ENCODE peak calls at places on chromosomes 5 and 9, in four cellular contexts. One of them, this sample, is unnamed.

GRCh38 chr9:5622019-5622418 is 6.9 kb upstream of the RIC1 start:
- DNase-seq in mammary epithelial cell: peak
- DNase-seq in H7: no peak
- DNase-seq in cardiac muscle cell: peak
- DNase-seq in this sample: no peak

GRCh38 chr5:37533851-37534250 is 154.7 kb downstream of the WDR70 start:
- DNase-seq in mammary epithelial cell: peak
- DNase-seq in H7: no peak
- DNase-seq in cardiac muscle cell: no peak
- DNase-seq in this sample: no peak

GRCh38 chr5:38793099-38793498 is 52.7 kb upstream of the OSMR start:
- DNase-seq in mammary epithelial cell: no peak
- DNase-seq in H7: no peak
- DNase-seq in cardiac muscle cell: no peak
- DNase-seq in this sample: no peak

GRCh38 chr5:140480310-140481014 is 67.0 kb upstream of the EIF4EBP3 start:
- DNase-seq in mammary epithelial cell: no peak
- DNase-seq in H7: no peak
- DNase-seq in cardiac muscle cell: peak
- DNase-seq in this sample: no peak

GRCh38 chr9:75069171-75069570 is 18.8 kb downstream of the NMRK1 start:
- DNase-seq in mammary epithelial cell: no peak
- DNase-seq in H7: no peak
- DNase-seq in cardiac muscle cell: no peak
- DNase-seq in this sample: no peak

GRCh38 chr5:34715711-34716110 is 59.6 kb downstream of the RAI14 start:
- DNase-seq in mammary epithelial cell: no peak
- DNase-seq in H7: no peak
- DNase-seq in cardiac muscle cell: peak
- DNase-seq in this sample: no peak

GRCh38 chr5:33148076-33148501 is 292.7 kb upstream of the TARS1 start:
- DNase-seq in mammary epithelial cell: peak
- DNase-seq in H7: no peak
- DNase-seq in cardiac muscle cell: peak
- DNase-seq in this sample: no peak

GRCh38 chr5:102902647-102903046 is 147.5 kb downstream of the PAM start:
- DNase-seq in mammary epithelial cell: peak
- DNase-seq in H7: no peak
- DNase-seq in cardiac muscle cell: no peak
- DNase-seq in this sample: no peak

GRCh38 chr5:16265141-16265540 is 85.5 kb upstream of the MARCHF11 start:
- DNase-seq in mammary epithelial cell: no peak
- DNase-seq in H7: no peak
- DNase-seq in cardiac muscle cell: no peak
- DNase-seq in this sample: no peak

GRCh38 chr9:115593587-115594091 is 475.7 kb upstream of the TNC start:
- DNase-seq in mammary epithelial cell: peak
- DNase-seq in H7: peak
- DNase-seq in cardiac muscle cell: peak
- DNase-seq in this sample: peak

GRCh38 chr9:22446589-22446949 is at the start of gene DMRTA1:
- DNase-seq in mammary epithelial cell: peak
- DNase-seq in H7: peak
- DNase-seq in cardiac muscle cell: peak
- DNase-seq in this sample: no peak

GRCh38 chr5:141514330-141515111 is 25.6 kb downstream of the PCDHGC5 start:
- DNase-seq in mammary epithelial cell: peak
- DNase-seq in H7: peak
- DNase-seq in cardiac muscle cell: peak
- DNase-seq in this sample: no peak

GRCh38 chr5:167573274-167574127 is 717.9 kb upstream of the WWC1 start:
- DNase-seq in mammary epithelial cell: peak
- DNase-seq in H7: peak
- DNase-seq in cardiac muscle cell: peak
- DNase-seq in this sample: no peak
- H3K4me3 ChIP-seq in mammary epithelial cell: peak
- H3K4me3 ChIP-seq in H7: peak
- H3K4me3 ChIP-seq in cardiac muscle cell: peak
- H3K4me3 ChIP-seq in this sample: no peak

DNA sequence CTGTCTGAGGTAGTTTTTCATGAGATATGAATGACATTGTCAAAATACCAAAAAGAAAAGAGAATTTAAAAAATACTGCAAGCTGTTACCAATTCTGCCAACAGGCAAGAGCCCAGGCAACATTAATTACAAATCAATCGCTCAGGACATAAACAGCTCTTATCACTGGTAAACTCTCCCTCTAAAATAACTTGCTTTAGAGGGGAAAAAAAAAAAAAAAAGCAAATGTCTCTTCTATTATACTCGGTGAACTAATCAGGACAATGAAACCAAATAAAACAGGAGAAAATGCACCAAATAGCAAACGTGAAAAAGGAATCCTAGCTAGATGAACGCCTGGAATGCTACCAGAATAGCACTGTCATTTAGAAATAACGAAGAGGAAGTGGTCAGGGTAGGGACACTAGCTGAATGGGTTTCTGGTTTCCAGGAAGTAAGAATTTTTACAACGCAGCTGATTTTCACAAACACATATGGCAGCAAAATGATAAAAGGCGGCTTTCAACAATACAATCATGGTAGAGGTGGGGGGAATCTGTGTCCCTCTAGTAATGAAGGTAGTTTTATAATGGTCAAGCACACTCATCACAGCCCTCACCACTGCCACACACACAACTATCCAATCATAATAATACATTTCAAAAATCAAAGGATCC is 94.9 kb downstream of the DENND1A start:
- DNase-seq in mammary epithelial cell: no peak
- DNase-seq in H7: no peak
- DNase-seq in cardiac muscle cell: peak
- DNase-seq in this sample: no peak
- H3K4me3 ChIP-seq in mammary epithelial cell: no peak
- H3K4me3 ChIP-seq in H7: no peak
- H3K4me3 ChIP-seq in cardiac muscle cell: no peak
- H3K4me3 ChIP-seq in this sample: no peak

DNA sequence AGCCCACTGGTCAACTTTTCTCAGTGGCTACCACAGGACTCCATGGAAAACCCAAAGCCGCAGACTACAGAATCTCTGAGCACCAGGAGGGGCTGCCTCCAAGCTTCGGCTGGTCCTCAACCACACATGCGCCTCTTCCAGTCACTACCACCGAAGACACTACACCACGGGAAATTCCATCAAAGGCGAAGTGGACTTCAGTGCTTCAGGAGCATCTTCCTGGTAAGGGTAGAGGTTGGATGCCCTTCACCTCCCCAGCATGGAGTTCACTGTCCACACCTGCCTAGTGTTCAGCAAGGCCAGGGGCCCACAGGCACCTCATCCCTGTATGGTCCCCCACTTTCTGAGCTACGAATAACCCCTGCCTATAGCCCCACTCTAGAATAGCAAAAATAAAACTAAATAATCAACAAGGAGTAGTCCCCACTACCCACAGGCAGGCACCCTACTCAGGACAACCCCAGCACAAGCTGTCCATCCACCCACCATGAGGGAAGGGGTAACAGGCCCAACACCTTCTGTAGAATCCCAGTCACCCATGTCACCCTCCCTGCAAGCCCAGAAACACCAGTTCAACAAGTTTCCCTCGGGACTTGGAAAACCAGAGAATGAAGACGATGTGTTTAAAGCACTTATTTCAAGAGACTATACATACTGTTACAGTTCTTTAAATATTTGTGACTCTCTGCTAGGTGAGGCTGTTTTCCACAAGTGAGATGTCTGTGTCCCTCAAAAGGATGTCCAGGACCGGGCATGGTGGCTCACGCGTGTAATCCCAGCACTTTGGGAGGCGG is 2.6 kb downstream of the VDAC1 start:
- DNase-seq in mammary epithelial cell: no peak
- DNase-seq in H7: peak
- DNase-seq in cardiac muscle cell: no peak
- DNase-seq in this sample: no peak
- H3K4me3 ChIP-seq in mammary epithelial cell: no peak
- H3K4me3 ChIP-seq in H7: no peak
- H3K4me3 ChIP-seq in cardiac muscle cell: no peak
- H3K4me3 ChIP-seq in this sample: peak

GRCh38 chr5:110356687-110357086 is 369.8 kb downstream of the TMEM232 start:
- DNase-seq in mammary epithelial cell: no peak
- DNase-seq in H7: no peak
- DNase-seq in cardiac muscle cell: peak
- DNase-seq in this sample: no peak
- H3K4me3 ChIP-seq in mammary epithelial cell: no peak
- H3K4me3 ChIP-seq in H7: no peak
- H3K4me3 ChIP-seq in cardiac muscle cell: no peak
- H3K4me3 ChIP-seq in this sample: no peak

GRCh38 chr9:35690447-35691324 is 961 bp upstream of the TPM2 start:
- DNase-seq in mammary epithelial cell: no peak
- DNase-seq in H7: peak
- DNase-seq in cardiac muscle cell: peak
- DNase-seq in this sample: no peak

GRCh38 chr9:35688558-35689350 is 971 bp downstream of the TPM2 start:
- DNase-seq in mammary epithelial cell: peak
- DNase-seq in H7: peak
- DNase-seq in cardiac muscle cell: peak
- DNase-seq in this sample: no peak

GRCh38 chr9:35689601-35690446 is at the start of gene TPM2:
- DNase-seq in mammary epithelial cell: peak
- DNase-seq in H7: peak
- DNase-seq in cardiac muscle cell: peak
- DNase-seq in this sample: no peak

GRCh38 chr9:35687972-35688557 is 1.7 kb downstream of the TPM2 start:
- DNase-seq in mammary epithelial cell: no peak
- DNase-seq in H7: no peak
- DNase-seq in cardiac muscle cell: no peak
- DNase-seq in this sample: no peak

DNA sequence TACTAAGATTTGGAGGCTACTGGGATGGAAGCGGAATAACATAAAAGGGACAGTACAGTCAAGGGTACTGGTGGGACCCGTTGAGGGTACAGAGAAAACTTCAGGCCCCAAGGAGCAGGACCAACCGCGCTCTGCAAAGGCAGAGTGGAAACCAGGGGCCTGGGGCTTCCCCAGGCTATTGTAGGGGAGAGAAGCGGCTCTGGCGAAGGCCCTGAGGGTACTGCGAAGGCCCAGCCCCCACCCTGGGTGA is 449 bp downstream of the TPM2 start:
- DNase-seq in mammary epithelial cell: no peak
- DNase-seq in H7: peak
- DNase-seq in cardiac muscle cell: no peak
- DNase-seq in this sample: no peak
- H3K4me3 ChIP-seq in mammary epithelial cell: peak
- H3K4me3 ChIP-seq in H7: peak
- H3K4me3 ChIP-seq in cardiac muscle cell: peak
- H3K4me3 ChIP-seq in this sample: no peak

DNA sequence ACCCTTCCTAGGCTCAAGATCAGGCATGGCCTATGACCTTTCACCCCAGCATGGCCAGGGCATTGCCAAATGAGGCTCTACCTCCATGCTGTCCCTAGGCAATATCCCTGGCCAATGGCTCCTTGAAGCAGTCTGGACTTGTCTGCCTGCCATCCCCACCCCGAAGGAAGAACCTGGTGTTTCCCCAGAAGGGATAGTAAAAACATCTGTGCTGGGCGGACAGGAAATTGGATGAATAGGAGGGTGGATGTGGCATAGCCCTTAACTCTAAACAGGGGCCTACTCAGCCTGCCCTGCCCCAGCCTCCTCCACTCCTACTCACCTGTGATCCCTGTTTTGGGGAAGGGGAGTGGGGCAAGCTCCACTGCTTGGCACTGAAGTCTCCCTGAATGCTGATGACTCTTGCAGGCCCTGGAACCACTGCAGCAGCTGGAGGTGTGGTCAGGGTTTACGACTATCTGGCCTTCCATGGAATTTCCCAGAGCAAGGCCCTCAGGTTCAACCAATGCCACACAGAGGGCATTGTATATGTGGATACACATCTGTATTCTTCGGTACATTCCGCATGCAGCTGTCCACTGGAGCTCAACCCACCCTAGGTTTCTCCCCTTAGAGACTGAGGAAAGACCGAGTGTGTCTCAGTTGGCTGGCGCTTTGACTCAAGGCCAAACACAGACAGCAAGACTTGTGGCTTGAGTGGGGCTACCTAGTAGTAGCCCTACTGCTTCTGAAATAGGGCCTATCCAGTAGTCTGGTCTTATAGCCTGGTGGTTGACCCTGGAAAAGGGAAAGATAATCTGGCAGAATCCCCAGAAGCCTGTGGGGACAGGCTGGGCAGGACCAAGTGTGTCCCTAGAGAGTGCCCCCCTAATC is 6.4 kb upstream of the P4HA2 start:
- DNase-seq in mammary epithelial cell: peak
- DNase-seq in H7: no peak
- DNase-seq in cardiac muscle cell: no peak
- DNase-seq in this sample: no peak
- H3K4me3 ChIP-seq in mammary epithelial cell: no peak
- H3K4me3 ChIP-seq in H7: no peak
- H3K4me3 ChIP-seq in cardiac muscle cell: no peak
- H3K4me3 ChIP-seq in this sample: no peak

DNA sequence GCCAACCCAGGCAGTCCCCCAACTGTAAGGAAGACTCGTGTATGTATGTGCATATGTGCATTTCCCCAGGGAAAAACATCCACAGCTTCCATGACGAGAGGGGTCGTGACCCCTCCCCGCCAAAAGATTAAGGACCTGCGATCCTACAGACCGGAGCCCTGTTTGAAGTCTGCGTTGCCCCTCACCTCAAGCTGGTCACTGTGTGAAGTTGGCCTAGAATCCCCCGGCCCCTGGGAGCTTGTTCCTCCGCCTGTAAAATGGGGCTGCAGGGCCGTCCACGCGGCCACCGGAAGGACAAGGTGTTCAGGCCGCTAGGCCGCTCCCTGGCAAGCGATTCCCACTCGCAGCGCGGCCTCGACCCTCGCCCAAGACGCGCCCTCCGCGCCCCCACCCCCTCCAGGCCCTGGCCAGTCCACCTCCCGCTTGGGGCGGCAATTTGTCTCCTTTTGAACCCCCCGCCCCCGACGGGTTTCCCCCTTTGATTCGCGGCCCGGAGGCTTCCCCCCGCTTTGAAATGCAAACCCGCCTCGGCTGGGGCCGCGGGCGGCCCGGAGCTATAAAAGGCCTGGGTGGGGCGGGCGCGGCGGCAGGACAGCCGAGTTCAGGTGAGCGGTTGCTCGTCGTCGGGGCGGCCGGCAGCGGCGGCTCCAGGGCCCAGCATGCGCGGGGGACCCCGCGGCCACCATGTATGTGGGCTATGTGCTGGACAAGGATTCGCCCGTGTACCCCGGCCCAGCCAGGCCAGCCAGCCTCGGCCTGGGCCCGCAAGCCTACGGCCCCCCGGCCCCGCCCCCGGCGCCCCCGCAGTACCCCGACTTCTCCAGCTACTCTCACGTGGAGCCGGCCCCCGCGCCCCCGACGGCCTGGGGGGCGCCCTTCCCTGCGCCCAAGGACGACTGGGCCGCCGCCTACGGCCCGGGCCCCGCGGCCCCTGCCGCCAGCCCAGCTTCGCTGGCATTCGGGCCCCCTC is at the start of gene CDX1:
- DNase-seq in mammary epithelial cell: no peak
- DNase-seq in H7: peak
- DNase-seq in cardiac muscle cell: no peak
- DNase-seq in this sample: no peak
- H3K4me3 ChIP-seq in mammary epithelial cell: no peak
- H3K4me3 ChIP-seq in H7: no peak
- H3K4me3 ChIP-seq in cardiac muscle cell: no peak
- H3K4me3 ChIP-seq in this sample: no peak

GRCh38 chr9:98958271-98958989 is 14.7 kb downstream of the COL15A1 start:
- DNase-seq in mammary epithelial cell: no peak
- DNase-seq in H7: no peak
- DNase-seq in cardiac muscle cell: peak
- DNase-seq in this sample: no peak
- H3K4me3 ChIP-seq in mammary epithelial cell: no peak
- H3K4me3 ChIP-seq in H7: no peak
- H3K4me3 ChIP-seq in cardiac muscle cell: no peak
- H3K4me3 ChIP-seq in this sample: no peak